ENCODE peak calls at places on chromosome 3, in six cellular contexts. C, O, W, G, E and S are unnamed samples.

GRCh38 chr3:155392138-155392537 is 98.7 kb upstream of the STRIT1 start:
- DNase-seq in C (no peak), O (no peak), W (no peak), G (no peak), E (no peak), S (no peak)

GRCh38 chr3:136266468-136266867 is 16.3 kb downstream of the PCCB start:
- DNase-seq in C (peak; percentile 54), O (no peak), W (no peak), G (no peak), E (no peak), S (no peak)

GRCh38 chr3:159855599-159856495 is 132.8 kb upstream of the IL12A start:
- DNase-seq in C (no peak), O (no peak), W (peak; percentile 54), G (no peak), E (no peak), S (no peak)

GRCh38 chr3:152961323-152961722 is 126.4 kb downstream of the P2RY1 start:
- DNase-seq in C (no peak), O (no peak), W (peak; percentile 60), G (no peak), E (no peak), S (peak; percentile 14)

GRCh38 chr3:12455740-12456139 is 28.5 kb upstream of the TSEN2 start:
- DNase-seq in C (no peak), O (no peak), W (no peak), G (no peak), E (no peak), S (no peak)

GRCh38 chr3:64865872-64866588 is 178.2 kb upstream of the ADAMTS9 start:
- DNase-seq in C (no peak), O (no peak), W (peak; percentile 26), G (no peak), E (no peak), S (no peak)

GRCh38 chr3:101423984-101424888 is 88.8 kb downstream of the SENP7 start:
- DNase-seq in C (no peak), O (peak; percentile 34), W (no peak), G (no peak), E (no peak), S (no peak)

GRCh38 chr3:52791928-52792327 is 2.7 kb upstream of the ITIH3 start:
- DNase-seq in C (no peak), O (peak; percentile 3), W (no peak), G (no peak), E (no peak), S (no peak)

GRCh38 chr3:187679638-187680396 is 9.6 kb upstream of the SST start:
- DNase-seq in C (peak; percentile 62), O (peak; percentile 56), W (peak; percentile 92), G (no peak), E (peak; percentile 76), S (peak; percentile 69)

DNA sequence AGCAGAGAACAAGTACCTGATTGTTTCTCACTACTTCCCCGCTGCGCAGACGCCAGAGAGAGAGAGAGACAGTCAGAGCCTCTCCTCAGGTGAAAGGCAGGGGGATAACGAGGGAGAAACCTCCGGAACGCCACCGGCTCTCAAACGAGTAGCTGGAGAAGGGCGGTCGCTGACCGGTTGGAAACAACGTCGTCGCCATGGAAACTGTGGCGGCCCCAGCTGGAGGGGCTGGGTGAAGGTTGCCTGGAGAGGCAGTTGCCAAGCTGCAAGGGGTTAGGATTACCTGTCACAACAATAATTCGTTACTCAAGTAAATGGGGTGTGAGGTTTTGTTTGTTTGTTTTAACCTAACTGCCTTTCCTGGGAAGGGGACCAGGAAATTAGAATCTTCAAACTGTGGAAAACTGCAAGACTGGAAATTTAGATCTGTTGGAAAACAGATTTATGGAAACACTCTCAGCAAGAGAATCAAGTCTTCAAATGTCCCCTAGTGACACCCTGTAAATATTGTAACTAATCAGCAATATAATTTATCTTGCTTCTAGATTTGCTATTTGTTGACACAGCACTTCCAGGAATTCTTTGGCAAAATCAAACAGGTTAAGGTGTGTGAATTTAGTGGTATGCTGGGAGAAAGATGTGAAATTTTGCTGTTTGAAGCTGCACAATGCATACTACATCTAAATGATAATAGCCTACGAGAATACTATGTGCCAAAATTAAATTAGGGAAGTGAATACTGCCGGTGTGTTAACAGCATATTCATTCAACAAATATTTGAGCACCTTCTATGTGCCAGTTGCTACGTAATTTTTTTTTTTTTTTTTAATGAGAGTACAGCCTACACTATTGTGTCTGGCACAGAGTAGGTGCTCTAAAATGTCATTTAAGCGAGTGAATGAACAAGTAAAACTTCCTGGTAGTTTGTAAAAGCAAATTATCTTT is at the start of gene DNAH12:
- DNase-seq in C (no peak), O (no peak), W (peak; percentile 99), G (no peak), E (no peak), S (peak; percentile 88)
- H3K4me3 ChIP-seq in C (peak within 1 kb of the TSS; percentile 62), O (no peak within 1 kb of the TSS), W (no peak within 1 kb of the TSS), G (no peak within 1 kb of the TSS), E (no peak within 1 kb of the TSS), S (no peak within 1 kb of the TSS)

DNA sequence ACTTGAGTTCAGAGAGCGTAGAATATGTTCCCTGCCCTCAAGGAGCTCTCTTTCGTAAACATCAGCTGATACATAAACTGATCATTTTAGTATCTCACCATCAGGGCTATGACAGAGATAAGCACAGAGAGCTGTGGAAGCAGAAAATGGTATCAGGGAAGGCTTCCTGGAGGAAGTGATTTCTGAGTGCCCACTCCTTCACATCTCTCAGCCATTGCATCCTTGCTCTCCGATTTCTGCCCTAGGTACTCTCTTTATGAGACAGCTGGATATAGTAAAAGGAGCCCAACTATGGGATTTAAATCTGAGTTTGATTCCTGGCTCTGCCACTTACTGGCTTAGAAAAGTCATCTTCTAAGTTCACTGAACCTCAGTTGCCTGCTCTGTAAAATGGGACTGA is 9.1 kb upstream of the AP2M1 start:
- DNase-seq in C (no peak), O (no peak), W (no peak), G (no peak), E (no peak), S (no peak)
- H3K36me3 ChIP-seq in C (peaks cover 14% of the 10 kb centered on the region), O (peaks cover 25% of the 10 kb centered on the region), W (peaks cover 18% of the 10 kb centered on the region), G (peaks cover 64% of the 10 kb centered on the region), E (no peaks in the 10 kb centered on the region), S (peaks cover 39% of the 10 kb centered on the region)

GRCh38 chr3:14177580-14178246 is 688 bp downstream of the XPC start:
- DNase-seq in C (no peak), O (no peak), W (no peak), G (no peak), E (no peak), S (no peak)

GRCh38 chr3:14179114-14179465 is 473 bp downstream of the LSM3 start:
- DNase-seq in C (no peak), O (no peak), W (no peak), G (no peak), E (no peak), S (no peak)

GRCh38 chr3:14178247-14179113 is at the start of the genes LSM3 and XPC:
- DNase-seq in C (peak; percentile 85), O (peak; percentile 96), W (peak; percentile 99), G (peak; percentile 91), E (peak; percentile 98), S (peak; percentile 94)

GRCh38 chr3:14181253-14181652 is 2.6 kb downstream of the LSM3 start:
- DNase-seq in C (no peak), O (no peak), W (no peak), G (no peak), E (no peak), S (no peak)

DNA sequence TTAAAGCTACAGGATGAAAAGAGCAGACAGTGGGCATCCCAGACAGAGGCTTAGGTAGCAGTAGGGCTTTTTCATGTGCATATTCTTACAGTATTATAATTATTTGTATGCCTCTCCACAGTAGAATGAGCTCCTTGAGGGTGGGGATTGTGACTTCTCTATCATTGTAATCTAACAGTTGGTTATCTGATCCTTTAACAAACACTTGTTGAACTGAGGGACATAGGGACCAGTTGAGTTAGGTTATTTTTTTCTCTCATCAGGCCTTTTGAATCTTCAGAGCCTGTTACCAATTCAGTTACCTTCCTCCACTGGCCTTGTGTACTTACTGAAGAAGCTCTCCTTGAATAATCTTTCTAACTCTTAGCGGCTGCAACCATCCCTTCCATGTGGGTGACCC is 1.2 kb downstream of the LSM3 start:
- DNase-seq in C (no peak), O (no peak), W (no peak), G (no peak), E (no peak), S (no peak)
- H3K4me3 ChIP-seq in C (peak overlapping the region; percentile 79), O (no peak overlapping the region), W (no peak overlapping the region), G (peak overlapping the region; percentile 57), E (no peak overlapping the region), S (no peak overlapping the region)

DNA sequence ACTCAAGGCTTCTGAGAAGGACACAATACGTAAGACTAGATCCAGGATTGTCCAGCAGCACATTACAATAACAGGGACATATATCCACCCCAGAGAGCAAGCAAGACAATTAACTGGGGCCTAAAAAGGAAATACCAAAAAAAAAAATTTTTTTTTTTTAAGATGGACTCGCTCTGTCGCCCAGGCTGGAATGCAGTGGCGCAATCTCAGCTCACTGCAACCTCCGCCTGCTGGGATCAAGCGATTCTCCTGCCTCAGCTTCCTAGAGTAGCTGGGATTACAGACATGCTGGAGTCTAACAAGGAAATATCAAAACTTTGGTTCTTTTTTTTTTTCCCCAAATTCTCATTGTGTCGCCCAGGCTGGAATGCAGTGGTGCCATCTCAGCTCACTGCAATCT is 28.8 kb upstream of the IMPDH2 start:
- DNase-seq in C (no peak), O (no peak), W (no peak), G (no peak), E (no peak), S (no peak)
- H3K36me3 ChIP-seq in C (peaks cover 3% of the 10 kb centered on the region), O (peaks cover 34% of the 10 kb centered on the region), W (peaks cover 17% of the 10 kb centered on the region), G (peaks cover 64% of the 10 kb centered on the region), E (no peaks in the 10 kb centered on the region), S (peaks cover 26% of the 10 kb centered on the region)

GRCh38 chr3:168088106-168088722 is 7.5 kb downstream of the GOLIM4 start:
- DNase-seq in C (no peak), O (no peak), W (peak; percentile 77), G (no peak), E (no peak), S (peak; percentile 17)
- H3K4me3 ChIP-seq in C (no peak overlapping the region), O (no peak overlapping the region), W (no peak overlapping the region), G (no peak overlapping the region), E (no peak overlapping the region), S (no peak overlapping the region)

GRCh38 chr3:150421256-150421655 is 13.2 kb downstream of the TSC22D2 start:
- DNase-seq in C (no peak), O (no peak), W (peak; percentile 26), G (no peak), E (no peak), S (no peak)
- H3K36me3 ChIP-seq in C (peaks cover 25% of the 10 kb centered on the region), O (no peaks in the 10 kb centered on the region), W (no peaks in the 10 kb centered on the region), G (peaks cover 79% of the 10 kb centered on the region), E (no peaks in the 10 kb centered on the region), S (no peaks in the 10 kb centered on the region)

GRCh38 chr3:87120221-87120620 is 106.9 kb upstream of the CHMP2B start:
- DNase-seq in C (no peak), O (no peak), W (no peak), G (no peak), E (no peak), S (no peak)
- H3K4me3 ChIP-seq in C (no peak overlapping the region), O (no peak overlapping the region), W (no peak overlapping the region), G (no peak overlapping the region), E (no peak overlapping the region), S (no peak overlapping the region)

DNA sequence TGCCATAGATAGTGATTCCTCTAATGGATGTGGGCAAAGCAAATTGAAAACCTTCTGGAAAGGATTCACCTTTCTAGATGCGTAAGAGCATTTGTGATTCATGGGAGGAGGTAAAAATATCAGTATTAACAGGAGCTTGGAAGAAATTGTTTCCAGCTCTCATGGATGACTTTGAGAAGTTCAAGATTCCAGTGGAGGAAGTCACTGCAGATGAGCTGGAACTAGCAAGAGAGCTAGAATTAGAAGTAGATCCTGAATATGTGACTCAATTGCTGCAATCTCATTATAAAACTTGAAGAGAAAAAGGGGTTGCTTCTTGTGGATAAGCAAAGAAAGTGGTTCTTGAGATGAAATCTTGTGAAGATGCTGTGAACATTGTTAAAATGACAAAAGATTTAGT is 88.0 kb upstream of the ACKR4 start:
- DNase-seq in C (no peak), O (no peak), W (no peak), G (no peak), E (no peak), S (no peak)
- H3K36me3 ChIP-seq in C (peaks cover 64% of the 10 kb centered on the region), O (peaks cover 17% of the 10 kb centered on the region), W (peaks cover 2% of the 10 kb centered on the region), G (peaks cover 85% of the 10 kb centered on the region), E (no peaks in the 10 kb centered on the region), S (peaks cover 13% of the 10 kb centered on the region)

GRCh38 chr3:72776-73175 is 123.8 kb upstream of the CHL1 start:
- DNase-seq in C (no peak), O (no peak), W (no peak), G (no peak), E (peak; percentile 17), S (no peak)
- H3K4me3 ChIP-seq in C (no peak overlapping the region), O (no peak overlapping the region), W (no peak overlapping the region), G (no peak overlapping the region), E (no peak overlapping the region), S (no peak overlapping the region)